ENCODE peak calls at places on chromosome 22, in ten cellular contexts. One of them, this sample, is unnamed.

GRCh38 chr22:38965614-38966378 is 8.4 kb downstream of the APOBEC3A start:
- DNase-seq in IMR-90: no peak
- DNase-seq in NCI-H1105 treated with DMSO at 0.1 percent for 48 hours: no peak
- DNase-seq in EL: no peak
- DNase-seq in effector memory CD4-positive, alpha-beta T cell: no peak
- DNase-seq in lower leg skin: no peak
- DNase-seq in activated T-cell treated with anti-CD3 and anti-CD28 coated beads for 1 hour: no peak
- DNase-seq in adipocyte: no peak
- DNase-seq in memory B cell: no peak
- DNase-seq in stimulated activated CD8-positive, alpha-beta memory T cell treated with anti-CD3 and anti-CD28 coated beads, Interleukin-4, amount 100 ng/mL, for 24 hours: no peak
- DNase-seq in this sample: no peak

GRCh38 chr22:37025500-37026070 is 6.0 kb downstream of the MPST start:
- DNase-seq in IMR-90: no peak
- DNase-seq in NCI-H1105 treated with DMSO at 0.1 percent for 48 hours: no peak
- DNase-seq in EL: no peak
- DNase-seq in effector memory CD4-positive, alpha-beta T cell: no peak
- DNase-seq in lower leg skin: no peak
- DNase-seq in activated T-cell treated with anti-CD3 and anti-CD28 coated beads for 1 hour: no peak
- DNase-seq in adipocyte: no peak
- DNase-seq in memory B cell: no peak
- DNase-seq in stimulated activated CD8-positive, alpha-beta memory T cell treated with anti-CD3 and anti-CD28 coated beads, Interleukin-4, amount 100 ng/mL, for 24 hours: no peak
- DNase-seq in this sample: no peak

GRCh38 chr22:17239156-17239701 is 20.0 kb upstream of the ADA2 start:
- DNase-seq in IMR-90: no peak
- DNase-seq in NCI-H1105 treated with DMSO at 0.1 percent for 48 hours: no peak
- DNase-seq in EL: no peak
- DNase-seq in effector memory CD4-positive, alpha-beta T cell: no peak
- DNase-seq in lower leg skin: no peak
- DNase-seq in activated T-cell treated with anti-CD3 and anti-CD28 coated beads for 1 hour: no peak
- DNase-seq in adipocyte: no peak
- DNase-seq in memory B cell: no peak
- DNase-seq in stimulated activated CD8-positive, alpha-beta memory T cell treated with anti-CD3 and anti-CD28 coated beads, Interleukin-4, amount 100 ng/mL, for 24 hours: no peak
- DNase-seq in this sample: no peak

GRCh38 chr22:35594686-35595085 is 22.4 kb downstream of the MB start:
- DNase-seq in IMR-90: no peak
- DNase-seq in NCI-H1105 treated with DMSO at 0.1 percent for 48 hours: no peak
- DNase-seq in EL: no peak
- DNase-seq in effector memory CD4-positive, alpha-beta T cell: no peak
- DNase-seq in lower leg skin: no peak
- DNase-seq in activated T-cell treated with anti-CD3 and anti-CD28 coated beads for 1 hour: no peak
- DNase-seq in adipocyte: no peak
- DNase-seq in memory B cell: no peak
- DNase-seq in stimulated activated CD8-positive, alpha-beta memory T cell treated with anti-CD3 and anti-CD28 coated beads, Interleukin-4, amount 100 ng/mL, for 24 hours: no peak
- DNase-seq in this sample: no peak

GRCh38 chr22:17117890-17118289 is 3.3 kb downstream of the TMEM121B start:
- DNase-seq in IMR-90: no peak
- DNase-seq in NCI-H1105 treated with DMSO at 0.1 percent for 48 hours: no peak
- DNase-seq in EL: no peak
- DNase-seq in effector memory CD4-positive, alpha-beta T cell: no peak
- DNase-seq in lower leg skin: no peak
- DNase-seq in activated T-cell treated with anti-CD3 and anti-CD28 coated beads for 1 hour: no peak
- DNase-seq in adipocyte: no peak
- DNase-seq in memory B cell: no peak
- DNase-seq in stimulated activated CD8-positive, alpha-beta memory T cell treated with anti-CD3 and anti-CD28 coated beads, Interleukin-4, amount 100 ng/mL, for 24 hours: no peak
- DNase-seq in this sample: no peak

GRCh38 chr22:24159650-24160049 is 21.6 kb upstream of the SUSD2 start:
- DNase-seq in IMR-90: no peak
- DNase-seq in NCI-H1105 treated with DMSO at 0.1 percent for 48 hours: peak
- DNase-seq in EL: peak
- DNase-seq in effector memory CD4-positive, alpha-beta T cell: no peak
- DNase-seq in lower leg skin: no peak
- DNase-seq in activated T-cell treated with anti-CD3 and anti-CD28 coated beads for 1 hour: no peak
- DNase-seq in adipocyte: no peak
- DNase-seq in memory B cell: no peak
- DNase-seq in stimulated activated CD8-positive, alpha-beta memory T cell treated with anti-CD3 and anti-CD28 coated beads, Interleukin-4, amount 100 ng/mL, for 24 hours: no peak
- DNase-seq in this sample: no peak

GRCh38 chr22:26587991-26588613 is 1.8 kb downstream of the TPST2 start:
- DNase-seq in IMR-90: no peak
- DNase-seq in NCI-H1105 treated with DMSO at 0.1 percent for 48 hours: no peak
- DNase-seq in EL: peak
- DNase-seq in effector memory CD4-positive, alpha-beta T cell: no peak
- DNase-seq in lower leg skin: no peak
- DNase-seq in activated T-cell treated with anti-CD3 and anti-CD28 coated beads for 1 hour: no peak
- DNase-seq in adipocyte: peak
- DNase-seq in memory B cell: no peak
- DNase-seq in stimulated activated CD8-positive, alpha-beta memory T cell treated with anti-CD3 and anti-CD28 coated beads, Interleukin-4, amount 100 ng/mL, for 24 hours: no peak
- DNase-seq in this sample: no peak

GRCh38 chr22:30607939-30608338 is 965 bp downstream of the TCN2 start:
- DNase-seq in IMR-90: no peak
- DNase-seq in NCI-H1105 treated with DMSO at 0.1 percent for 48 hours: no peak
- DNase-seq in EL: no peak
- DNase-seq in effector memory CD4-positive, alpha-beta T cell: no peak
- DNase-seq in lower leg skin: no peak
- DNase-seq in activated T-cell treated with anti-CD3 and anti-CD28 coated beads for 1 hour: no peak
- DNase-seq in adipocyte: no peak
- DNase-seq in memory B cell: no peak
- DNase-seq in stimulated activated CD8-positive, alpha-beta memory T cell treated with anti-CD3 and anti-CD28 coated beads, Interleukin-4, amount 100 ng/mL, for 24 hours: no peak
- DNase-seq in this sample: no peak

GRCh38 chr22:46761539-46762237 is 762 bp upstream of the TBC1D22A start:
- DNase-seq in IMR-90: peak
- DNase-seq in NCI-H1105 treated with DMSO at 0.1 percent for 48 hours: peak
- DNase-seq in EL: no peak
- DNase-seq in effector memory CD4-positive, alpha-beta T cell: no peak
- DNase-seq in lower leg skin: no peak
- DNase-seq in activated T-cell treated with anti-CD3 and anti-CD28 coated beads for 1 hour: no peak
- DNase-seq in adipocyte: peak
- DNase-seq in memory B cell: no peak
- DNase-seq in stimulated activated CD8-positive, alpha-beta memory T cell treated with anti-CD3 and anti-CD28 coated beads, Interleukin-4, amount 100 ng/mL, for 24 hours: no peak
- DNase-seq in this sample: no peak

GRCh38 chr22:23070418-23071162 is at the start of gene GNAZ:
- DNase-seq in IMR-90: no peak
- DNase-seq in NCI-H1105 treated with DMSO at 0.1 percent for 48 hours: peak
- DNase-seq in EL: peak
- DNase-seq in effector memory CD4-positive, alpha-beta T cell: no peak
- DNase-seq in lower leg skin: peak
- DNase-seq in activated T-cell treated with anti-CD3 and anti-CD28 coated beads for 1 hour: no peak
- DNase-seq in adipocyte: peak
- DNase-seq in memory B cell: peak
- DNase-seq in stimulated activated CD8-positive, alpha-beta memory T cell treated with anti-CD3 and anti-CD28 coated beads, Interleukin-4, amount 100 ng/mL, for 24 hours: no peak
- DNase-seq in this sample: no peak

GRCh38 chr22:46041642-46042041 is 64.7 kb upstream of the WNT7B start:
- DNase-seq in IMR-90: no peak
- DNase-seq in NCI-H1105 treated with DMSO at 0.1 percent for 48 hours: no peak
- DNase-seq in EL: no peak
- DNase-seq in effector memory CD4-positive, alpha-beta T cell: no peak
- DNase-seq in lower leg skin: no peak
- DNase-seq in activated T-cell treated with anti-CD3 and anti-CD28 coated beads for 1 hour: no peak
- DNase-seq in adipocyte: no peak
- DNase-seq in memory B cell: no peak
- DNase-seq in stimulated activated CD8-positive, alpha-beta memory T cell treated with anti-CD3 and anti-CD28 coated beads, Interleukin-4, amount 100 ng/mL, for 24 hours: no peak
- DNase-seq in this sample: no peak

GRCh38 chr22:48858121-48858520 is 969.6 kb downstream of the BRD1 start:
- DNase-seq in IMR-90: no peak
- DNase-seq in NCI-H1105 treated with DMSO at 0.1 percent for 48 hours: no peak
- DNase-seq in EL: no peak
- DNase-seq in effector memory CD4-positive, alpha-beta T cell: no peak
- DNase-seq in lower leg skin: peak
- DNase-seq in activated T-cell treated with anti-CD3 and anti-CD28 coated beads for 1 hour: no peak
- DNase-seq in adipocyte: no peak
- DNase-seq in memory B cell: no peak
- DNase-seq in stimulated activated CD8-positive, alpha-beta memory T cell treated with anti-CD3 and anti-CD28 coated beads, Interleukin-4, amount 100 ng/mL, for 24 hours: no peak
- DNase-seq in this sample: no peak

GRCh38 chr22:22982616-22983015 is 87.7 kb upstream of the GNAZ start:
- DNase-seq in IMR-90: no peak
- DNase-seq in NCI-H1105 treated with DMSO at 0.1 percent for 48 hours: no peak
- DNase-seq in EL: no peak
- DNase-seq in effector memory CD4-positive, alpha-beta T cell: no peak
- DNase-seq in lower leg skin: no peak
- DNase-seq in activated T-cell treated with anti-CD3 and anti-CD28 coated beads for 1 hour: no peak
- DNase-seq in adipocyte: no peak
- DNase-seq in memory B cell: no peak
- DNase-seq in stimulated activated CD8-positive, alpha-beta memory T cell treated with anti-CD3 and anti-CD28 coated beads, Interleukin-4, amount 100 ng/mL, for 24 hours: no peak
- DNase-seq in this sample: no peak

GRCh38 chr22:33553493-33553892 is 366.8 kb downstream of the LARGE1 start:
- DNase-seq in IMR-90: no peak
- DNase-seq in NCI-H1105 treated with DMSO at 0.1 percent for 48 hours: no peak
- DNase-seq in EL: no peak
- DNase-seq in effector memory CD4-positive, alpha-beta T cell: no peak
- DNase-seq in lower leg skin: peak
- DNase-seq in activated T-cell treated with anti-CD3 and anti-CD28 coated beads for 1 hour: no peak
- DNase-seq in adipocyte: no peak
- DNase-seq in memory B cell: no peak
- DNase-seq in stimulated activated CD8-positive, alpha-beta memory T cell treated with anti-CD3 and anti-CD28 coated beads, Interleukin-4, amount 100 ng/mL, for 24 hours: no peak
- DNase-seq in this sample: no peak

GRCh38 chr22:20013382-20013871 is 3.2 kb downstream of the ARVCF start:
- DNase-seq in IMR-90: peak
- DNase-seq in NCI-H1105 treated with DMSO at 0.1 percent for 48 hours: peak
- DNase-seq in EL: peak
- DNase-seq in effector memory CD4-positive, alpha-beta T cell: no peak
- DNase-seq in lower leg skin: no peak
- DNase-seq in activated T-cell treated with anti-CD3 and anti-CD28 coated beads for 1 hour: peak
- DNase-seq in adipocyte: peak
- DNase-seq in memory B cell: no peak
- DNase-seq in stimulated activated CD8-positive, alpha-beta memory T cell treated with anti-CD3 and anti-CD28 coated beads, Interleukin-4, amount 100 ng/mL, for 24 hours: peak
- DNase-seq in this sample: no peak

GRCh38 chr22:25141994-25142620 is 57.6 kb upstream of the CRYBB3 start:
- DNase-seq in IMR-90: no peak
- DNase-seq in NCI-H1105 treated with DMSO at 0.1 percent for 48 hours: no peak
- DNase-seq in EL: no peak
- DNase-seq in effector memory CD4-positive, alpha-beta T cell: no peak
- DNase-seq in lower leg skin: no peak
- DNase-seq in activated T-cell treated with anti-CD3 and anti-CD28 coated beads for 1 hour: no peak
- DNase-seq in adipocyte: no peak
- DNase-seq in memory B cell: no peak
- DNase-seq in stimulated activated CD8-positive, alpha-beta memory T cell treated with anti-CD3 and anti-CD28 coated beads, Interleukin-4, amount 100 ng/mL, for 24 hours: no peak
- DNase-seq in this sample: no peak

GRCh38 chr22:32605576-32605975 is 131.0 kb downstream of the FBXO7 start:
- DNase-seq in IMR-90: no peak
- DNase-seq in NCI-H1105 treated with DMSO at 0.1 percent for 48 hours: no peak
- DNase-seq in EL: no peak
- DNase-seq in effector memory CD4-positive, alpha-beta T cell: no peak
- DNase-seq in lower leg skin: no peak
- DNase-seq in activated T-cell treated with anti-CD3 and anti-CD28 coated beads for 1 hour: no peak
- DNase-seq in adipocyte: no peak
- DNase-seq in memory B cell: no peak
- DNase-seq in stimulated activated CD8-positive, alpha-beta memory T cell treated with anti-CD3 and anti-CD28 coated beads, Interleukin-4, amount 100 ng/mL, for 24 hours: no peak
- DNase-seq in this sample: no peak

GRCh38 chr22:17159504-17159951 is 451 bp upstream of the HDHD5 start:
- DNase-seq in IMR-90: peak
- DNase-seq in NCI-H1105 treated with DMSO at 0.1 percent for 48 hours: peak
- DNase-seq in EL: peak
- DNase-seq in effector memory CD4-positive, alpha-beta T cell: no peak
- DNase-seq in lower leg skin: peak
- DNase-seq in activated T-cell treated with anti-CD3 and anti-CD28 coated beads for 1 hour: peak
- DNase-seq in adipocyte: peak
- DNase-seq in memory B cell: no peak
- DNase-seq in stimulated activated CD8-positive, alpha-beta memory T cell treated with anti-CD3 and anti-CD28 coated beads, Interleukin-4, amount 100 ng/mL, for 24 hours: peak
- DNase-seq in this sample: peak

GRCh38 chr22:34036936-34037335 is 116.7 kb upstream of the LARGE1 start:
- DNase-seq in IMR-90: no peak
- DNase-seq in NCI-H1105 treated with DMSO at 0.1 percent for 48 hours: no peak
- DNase-seq in EL: no peak
- DNase-seq in effector memory CD4-positive, alpha-beta T cell: no peak
- DNase-seq in lower leg skin: no peak
- DNase-seq in activated T-cell treated with anti-CD3 and anti-CD28 coated beads for 1 hour: no peak
- DNase-seq in adipocyte: peak
- DNase-seq in memory B cell: no peak
- DNase-seq in stimulated activated CD8-positive, alpha-beta memory T cell treated with anti-CD3 and anti-CD28 coated beads, Interleukin-4, amount 100 ng/mL, for 24 hours: no peak
- DNase-seq in this sample: no peak

GRCh38 chr22:41078975-41079374 is 13.4 kb upstream of the EP300 start:
- DNase-seq in IMR-90: no peak
- DNase-seq in NCI-H1105 treated with DMSO at 0.1 percent for 48 hours: no peak
- DNase-seq in EL: no peak
- DNase-seq in effector memory CD4-positive, alpha-beta T cell: no peak
- DNase-seq in lower leg skin: peak
- DNase-seq in activated T-cell treated with anti-CD3 and anti-CD28 coated beads for 1 hour: no peak
- DNase-seq in adipocyte: no peak
- DNase-seq in memory B cell: no peak
- DNase-seq in stimulated activated CD8-positive, alpha-beta memory T cell treated with anti-CD3 and anti-CD28 coated beads, Interleukin-4, amount 100 ng/mL, for 24 hours: no peak
- DNase-seq in this sample: no peak